ENCODE peak calls at places on chromosome 9, in four cellular contexts. H is thyroid gland, W is endothelial cell of umbilical vein, R is tibial artery. N is an unnamed sample. For H3K4me1, the result is how much of the 10 kb centered on the place peaks cover.

GRCh38 chr9:76654575-76654974 is 109.7 kb upstream of the PCA3 start:
- DNase-seq in W (peak), H (no peak), R (no peak), N (no peak)

GRCh38 chr9:99326112-99326916 is 104.2 kb downstream of the SEC61B start:
- DNase-seq in R (no peak), W (peak), H (no peak), N (no peak)

GRCh38 chr9:135474915-135475314 is 4.7 kb upstream of the PPP1R26 start:
- DNase-seq in R (no peak), W (peak), H (peak), N (no peak)

GRCh38 chr9:15121591-15121990 is 185.4 kb downstream of the TTC39B start:
- DNase-seq in R (no peak), H (no peak), W (no peak), N (no peak)

GRCh38 chr9:17906204-17906840 is 327.5 kb downstream of the SH3GL2 start:
- DNase-seq in R (peak), W (no peak), H (no peak), N (no peak)

GRCh38 chr9:68507098-68507795 is 33.4 kb downstream of the TMEM252 start:
- DNase-seq in H (no peak), R (no peak), W (peak), N (no peak)

GRCh38 chr9:136011703-136012496 is 50.7 kb upstream of the UBAC1 start:
- DNase-seq in R (peak), W (peak), H (peak), N (no peak)

GRCh38 chr9:84697494-84698114 is 28.1 kb downstream of the NTRK2 start:
- DNase-seq in H (peak), R (peak), W (peak), N (peak)

GRCh38 chr9:93655621-93656425 is 79.4 kb downstream of the PHF2 start:
- DNase-seq in W (no peak), R (no peak), H (peak), N (no peak)

GRCh38 chr9:93467062-93467416 is 13.7 kb upstream of the FAM120AOS start:
- DNase-seq in H (no peak), R (no peak), W (no peak), N (no peak)

GRCh38 chr9:74285075-74285474 is 212.1 kb upstream of the RORB start:
- DNase-seq in R (no peak), W (no peak), H (no peak), N (no peak)

GRCh38 chr9:126520453-126520852 is 93.3 kb upstream of the LMX1B start:
- DNase-seq in R (no peak), H (no peak), W (no peak), N (no peak)

GRCh38 chr9:33868430-33869000 is 51.6 kb downstream of the UBE2R2 start:
- DNase-seq in R (peak), W (peak), H (no peak), N (no peak)

GRCh38 chr9:37752646-37753488 is 738 bp upstream of the TRMT10B start:
- DNase-seq in W (no peak), H (no peak), R (no peak), N (no peak)

GRCh38 chr9:38419216-38419615 is 5.0 kb downstream of the IGFBPL1 start:
- DNase-seq in H (peak), R (no peak), W (no peak), N (no peak)

GRCh38 chr9:131398204-131398603 is 4.3 kb downstream of the PRRC2B start:
- DNase-seq in R (no peak), H (peak), W (peak), N (peak)

GRCh38 chr9:136697146-136697820 is 10.0 kb upstream of the AGPAT2 start:
- DNase-seq in W (no peak), R (no peak), H (no peak), N (no peak)

GRCh38 chr9:79912641-79913040 is 340.9 kb downstream of the TLE4 start:
- DNase-seq in R (no peak), W (no peak), H (no peak), N (no peak)

GRCh38 chr9:82260691-82261090 is 272.1 kb downstream of the SPATA31D1 start:
- DNase-seq in W (no peak), R (no peak), H (peak), N (no peak)

GRCh38 chr9:87149794-87150193 is 202.5 kb upstream of the GAS1 start:
- DNase-seq in W (no peak), H (no peak), R (no peak), N (no peak)

GRCh38 chr9:128204858-128205257 is 1.7 kb downstream of the DNM1 start:
- DNase-seq in W (no peak), R (no peak), H (no peak), N (no peak)

GRCh38 chr9:136723362-136723976 is 11.1 kb downstream of the DIPK1B start:
- DNase-seq in R (no peak), H (no peak), W (no peak), N (no peak)

GRCh38 chr9:121294181-121294743 is 26.3 kb downstream of the GSN start:
- DNase-seq in R (peak), W (no peak), H (no peak), N (no peak)
- H3K4me3 ChIP-seq in R (peak), W (no peak), H (no peak), N (no peak)

GRCh38 chr9:5817776-5818336 is 15.1 kb downstream of the ERMP1 start:
- DNase-seq in H (no peak), R (no peak), W (peak), N (no peak)
- H3K4me1 ChIP-seq in H (under half), R (under half), W (under half), N (under half)

DNA sequence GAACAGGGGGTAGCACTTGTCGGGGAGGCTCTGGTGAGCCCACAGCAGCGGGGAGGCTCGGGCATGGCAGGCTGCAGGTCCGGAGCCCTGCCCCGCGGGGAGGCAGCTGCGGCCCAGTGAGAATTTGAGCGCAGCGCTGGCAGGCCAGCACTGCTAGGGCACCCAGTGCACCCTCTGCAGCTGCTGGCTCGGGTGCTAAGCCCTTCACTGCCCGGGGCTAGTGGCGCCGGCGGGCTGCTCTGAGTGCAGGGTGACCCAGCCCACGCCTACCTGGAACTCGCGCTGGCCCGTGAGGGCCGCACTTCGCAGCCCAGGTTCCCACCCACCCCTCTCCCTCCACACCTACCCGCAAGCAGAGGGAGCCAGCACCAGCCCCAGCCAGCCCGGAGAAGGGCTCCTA is 151.0 kb downstream of the NXNL2 start:
- DNase-seq in H (no peak), W (no peak), R (no peak), N (no peak)
- H3K4me3 ChIP-seq in H (no peak), W (no peak), R (no peak), N (no peak)

DNA sequence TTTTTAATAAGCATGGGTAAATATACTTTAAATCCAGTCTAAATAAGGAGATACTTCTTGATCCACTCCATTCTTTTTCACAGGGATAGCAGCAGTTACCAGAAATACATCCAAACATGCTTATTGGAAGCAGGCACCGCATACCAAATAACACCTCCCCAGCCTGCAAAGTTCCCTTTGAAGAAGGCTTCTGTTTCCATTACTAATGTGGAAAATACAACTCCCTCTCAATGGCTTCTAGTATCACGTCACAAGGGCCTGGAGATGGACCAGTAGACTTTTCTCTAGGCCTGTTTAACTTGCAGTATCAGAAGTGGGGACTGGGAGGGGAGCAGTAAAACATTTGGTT is 20.8 kb downstream of the TMEM245 start:
- DNase-seq in R (no peak), W (no peak), H (peak), N (peak)
- H3K4me1 ChIP-seq in R (half or more), W (half or more), H (half or more), N (under half)

GRCh38 chr9:19410195-19410503 is 1.3 kb downstream of the ACER2 start:
- DNase-seq in W (no peak), H (no peak), R (no peak), N (no peak)
- H3K4me3 ChIP-seq in W (no peak), H (no peak), R (peak), N (peak)

GRCh38 chr9:133850937-133851336 is 112.8 kb upstream of the SARDH start:
- DNase-seq in H (no peak), R (no peak), W (no peak), N (no peak)

GRCh38 chr9:133851693-133852092 is 113.5 kb upstream of the SARDH start:
- DNase-seq in W (no peak), R (no peak), H (no peak), N (no peak)

GRCh38 chr9:133848471-133848870 is 110.3 kb upstream of the SARDH start:
- DNase-seq in W (no peak), R (no peak), H (no peak), N (no peak)

GRCh38 chr9:133850161-133850560 is 112.0 kb upstream of the SARDH start:
- DNase-seq in W (no peak), R (no peak), H (no peak), N (no peak)

GRCh38 chr9:133849076-133849670 is 111.0 kb upstream of the SARDH start:
- DNase-seq in H (peak), W (no peak), R (no peak), N (no peak)
- H3K4me1 ChIP-seq in H (under half), W (under half), R (under half), N (under half)

GRCh38 chr9:35295369-35296036 is 133.7 kb downstream of the UNC13B start:
- DNase-seq in W (no peak), R (no peak), H (no peak), N (no peak)
- H3K4me3 ChIP-seq in W (no peak), R (no peak), H (no peak), N (no peak)

DNA sequence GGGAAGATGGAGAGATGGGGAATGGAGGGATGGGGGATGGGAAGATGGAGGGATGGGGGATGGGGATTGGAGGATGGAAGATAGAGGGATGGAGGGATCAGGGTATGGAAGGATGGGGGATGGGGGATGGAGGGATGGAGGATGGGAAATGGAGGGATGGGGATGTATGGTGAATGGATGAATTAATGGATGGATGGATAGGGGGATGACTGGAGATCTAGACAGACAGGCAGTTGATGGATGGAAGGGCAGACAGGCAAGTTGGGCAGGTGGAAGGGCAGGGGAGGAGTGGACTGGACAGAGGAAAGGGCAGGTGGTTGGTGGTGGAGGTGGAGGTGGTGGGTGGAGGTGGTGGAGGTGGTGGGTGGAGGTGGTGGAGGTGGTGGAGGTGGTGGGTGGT is 167.2 kb downstream of the C9orf50 start:
- DNase-seq in W (no peak), H (no peak), R (no peak), N (no peak)
- H3K4me1 ChIP-seq in W (under half), H (under half), R (under half), N (under half)